ENCODE peak calls at places on chromosomes 11 and 22, in ten cellular contexts. L is T47D; C is HFFc6; Y is AG10803; I is activated naive CD4-positive, alpha-beta T cell; S is activated T-cell treated with anti-CD3 and anti-CD28 coated beads, Interleukin-2, amount 50 U/mL, for 24 hours; P is occipital lobe; U is right atrium auricular region; X is mesothelial cell of epicardium; E is kidney glomerular epithelial cell. V is an unnamed sample.

GRCh38 chr11:75891947-75892739 is 77.1 kb downstream of the UVRAG start:
- DNase-seq in L (no peak), C (no peak), Y (no peak), I (no peak), S (no peak), P (no peak), U (no peak), X (no peak), E (no peak), V (no peak)

GRCh38 chr11:8192016-8192895 is 23.4 kb upstream of the RIC3 start:
- DNase-seq in L (peak), C (peak), Y (peak), I (no peak), S (peak), P (peak), U (no peak), X (peak), E (peak), V (peak)

GRCh38 chr11:84673753-84674152 is 953.4 kb downstream of the DLG2 start:
- DNase-seq in L (no peak), C (peak), Y (peak), I (no peak), S (no peak), P (no peak), U (no peak), X (no peak), E (peak), V (peak)

GRCh38 chr11:1219836-1220810 is 2.7 kb upstream of the MUC5B start:
- DNase-seq in L (no peak), C (no peak), Y (no peak), I (no peak), S (no peak), P (no peak), U (no peak), X (no peak), E (no peak), V (no peak)

GRCh38 chr11:118938491-118939411 is 13.0 kb upstream of the BCL9L start:
- DNase-seq in L (no peak), C (peak), Y (peak), I (no peak), S (no peak), P (no peak), U (no peak), X (no peak), E (peak), V (peak)

GRCh38 chr11:18392434-18393321 is 1.7 kb upstream of the LDHA start:
- DNase-seq in L (no peak), C (no peak), Y (peak), I (no peak), S (no peak), P (no peak), U (no peak), X (no peak), E (no peak), V (peak)

GRCh38 chr11:35133656-35134055 is 5.3 kb upstream of the CD44 start:
- DNase-seq in L (no peak), C (no peak), Y (no peak), I (no peak), S (no peak), P (no peak), U (no peak), X (no peak), E (no peak), V (no peak)

GRCh38 chr11:34053161-34053686 is 1.7 kb downstream of the CAPRIN1 start:
- DNase-seq in L (peak), C (peak), Y (peak), I (peak), S (peak), P (peak), U (peak), X (peak), E (peak), V (peak)

GRCh38 chr11:122661182-122661945 is 5.8 kb downstream of the UBASH3B start:
- DNase-seq in L (peak), C (peak), Y (peak), I (no peak), S (no peak), P (no peak), U (no peak), X (no peak), E (peak), V (peak)

GRCh38 chr11:64034411-64034811 is 1.3 kb upstream of the FLRT1 start:
- DNase-seq in L (no peak), C (no peak), Y (no peak), I (no peak), S (no peak), P (no peak), U (no peak), X (no peak), E (no peak), V (no peak)

GRCh38 chr11:17788084-17788483 is 53.5 kb downstream of the KCNC1 start:
- DNase-seq in L (no peak), C (no peak), Y (no peak), I (no peak), S (no peak), P (no peak), U (no peak), X (no peak), E (no peak), V (no peak)

GRCh38 chr11:16811136-16812020 is 72.9 kb downstream of the C11orf58 start:
- DNase-seq in L (no peak), C (no peak), Y (no peak), I (no peak), S (no peak), P (no peak), U (no peak), X (no peak), E (no peak), V (no peak)

GRCh38 chr11:95358516-95359322 is 127.7 kb upstream of the SESN3 start:
- DNase-seq in L (no peak), C (no peak), Y (peak), I (no peak), S (no peak), P (no peak), U (no peak), X (no peak), E (no peak), V (no peak)

GRCh38 chr11:33197915-33198727 is 36.8 kb upstream of the CSTF3 start:
- DNase-seq in L (no peak), C (no peak), Y (peak), I (no peak), S (no peak), P (no peak), U (no peak), X (no peak), E (no peak), V (peak)

GRCh38 chr11:74069146-74070046 is 60.5 kb upstream of the UCP3 start:
- DNase-seq in L (peak), C (peak), Y (peak), I (no peak), S (no peak), P (no peak), U (no peak), X (no peak), E (no peak), V (no peak)

GRCh38 chr11:133955091-133955846 is 1.5 kb downstream of the IGSF9B start:
- DNase-seq in L (no peak), C (no peak), Y (no peak), I (no peak), S (peak), P (peak), U (peak), X (no peak), E (peak), V (no peak)

GRCh38 chr22:46049726-46050450 is 72.9 kb upstream of the WNT7B start:
- DNase-seq in L (no peak), C (no peak), Y (no peak), I (no peak), S (no peak), P (no peak), U (no peak), X (no peak), E (no peak), V (no peak)

GRCh38 chr11:44752727-44753126 is 26.0 kb downstream of the TSPAN18 start:
- DNase-seq in L (no peak), C (no peak), Y (peak), I (no peak), S (no peak), P (no peak), U (no peak), X (no peak), E (no peak), V (no peak)

GRCh38 chr11:559020-559620 is 1.4 kb downstream of the LMNTD2 start:
- DNase-seq in L (no peak), C (no peak), Y (no peak), I (no peak), S (no peak), P (no peak), U (no peak), X (no peak), E (no peak), V (no peak)

GRCh38 chr11:102843474-102843873 is at the start of gene MMP3:
- DNase-seq in L (no peak), C (peak), Y (peak), I (no peak), S (no peak), P (no peak), U (no peak), X (no peak), E (no peak), V (no peak)

GRCh38 chr22:20076627-20077172 is 3.3 kb upstream of the DGCR8 start:
- DNase-seq in L (no peak), C (no peak), Y (no peak), I (no peak), S (no peak), P (no peak), U (no peak), X (no peak), E (no peak), V (no peak)

GRCh38 chr11:46361283-46362145 is 14.3 kb downstream of the DGKZ start:
- DNase-seq in L (no peak), C (no peak), Y (peak), I (no peak), S (peak), P (peak), U (peak), X (no peak), E (no peak), V (peak)

GRCh38 chr11:16843307-16843706 is 104.9 kb downstream of the C11orf58 start:
- DNase-seq in L (no peak), C (no peak), Y (no peak), I (no peak), S (no peak), P (no peak), U (no peak), X (peak), E (no peak), V (no peak)

GRCh38 chr11:1732421-1733008 is 17.9 kb downstream of the IFITM10 start:
- DNase-seq in L (no peak), C (no peak), Y (no peak), I (no peak), S (no peak), P (no peak), U (no peak), X (no peak), E (no peak), V (no peak)

GRCh38 chr11:48087974-48088681 is 107.8 kb downstream of the PTPRJ start:
- DNase-seq in L (no peak), C (no peak), Y (no peak), I (no peak), S (no peak), P (no peak), U (no peak), X (no peak), E (no peak), V (no peak)

GRCh38 chr22:23457586-23457985 is 122.5 kb downstream of the IGLL1 start:
- DNase-seq in L (no peak), C (no peak), Y (no peak), I (no peak), S (no peak), P (no peak), U (no peak), X (no peak), E (no peak), V (no peak)

GRCh38 chr22:41898645-41899044 is 16.2 kb downstream of the SHISA8 start:
- DNase-seq in L (no peak), C (no peak), Y (no peak), I (no peak), S (no peak), P (no peak), U (no peak), X (no peak), E (no peak), V (no peak)

GRCh38 chr22:22243033-22243680 is 1.4 kb upstream of the VPREB1 start:
- DNase-seq in L (no peak), C (no peak), Y (no peak), I (no peak), S (no peak), P (no peak), U (no peak), X (no peak), E (no peak), V (no peak)

GRCh38 chr11:86918943-86919342 is 36.3 kb downstream of the FZD4 start:
- DNase-seq in L (no peak), C (no peak), Y (no peak), I (no peak), S (no peak), P (no peak), U (no peak), X (no peak), E (no peak), V (peak)

GRCh38 chr11:65428578-65429068 is 6.0 kb downstream of the NEAT1 start:
- DNase-seq in L (no peak), C (no peak), Y (no peak), I (no peak), S (no peak), P (no peak), U (peak), X (no peak), E (no peak), V (peak)

GRCh38 chr11:129323896-129324522 is 51.6 kb upstream of the BARX2 start:
- DNase-seq in L (no peak), C (no peak), Y (peak), I (no peak), S (no peak), P (no peak), U (no peak), X (no peak), E (no peak), V (peak)

GRCh38 chr11:82845336-82846036 is 54.7 kb downstream of the PRCP start:
- DNase-seq in L (no peak), C (no peak), Y (no peak), I (no peak), S (no peak), P (no peak), U (no peak), X (no peak), E (no peak), V (no peak)

GRCh38 chr11:69880041-69880802 is 61.0 kb upstream of the FGF3 start:
- DNase-seq in L (no peak), C (no peak), Y (no peak), I (no peak), S (no peak), P (no peak), U (no peak), X (no peak), E (no peak), V (no peak)

GRCh38 chr11:1782831-1783724 is 19.4 kb upstream of the CTSD start:
- DNase-seq in L (no peak), C (peak), Y (peak), I (no peak), S (no peak), P (no peak), U (no peak), X (no peak), E (peak), V (peak)

GRCh38 chr11:69627551-69627950 is 13.4 kb upstream of the CCND1 start:
- DNase-seq in L (no peak), C (no peak), Y (no peak), I (no peak), S (no peak), P (no peak), U (no peak), X (no peak), E (no peak), V (no peak)

GRCh38 chr11:68552542-68552941 is 92.0 kb downstream of the PPP6R3 start:
- DNase-seq in L (no peak), C (no peak), Y (no peak), I (no peak), S (no peak), P (no peak), U (no peak), X (no peak), E (no peak), V (no peak)